ENCODE peak calls at places on chromosomes 12 and 14, in nine cellular contexts. A, N, Q, S, E, P, G, T and L are unnamed samples.
A peak's percentile ranks its signal among the peaks of the same experiment; 100 is the strongest.

GRCh38 chr12:85516667-85517325 is 236.8 kb downstream of the ALX1 start:
- DNase-seq in A (no peak), N (no peak), Q (no peak), S (no peak), E (no peak), P (no peak), G (no peak), T (no peak), L (no peak)

GRCh38 chr12:30437616-30438015 is 258.1 kb downstream of the IPO8 start:
- DNase-seq in A (no peak), N (no peak), Q (no peak), S (no peak), E (no peak), P (no peak), G (no peak), T (no peak), L (no peak)

GRCh38 chr12:19158909-19159308 is 29.4 kb downstream of the PLEKHA5 start:
- DNase-seq in A (no peak), N (peak; percentile 36), Q (no peak), S (peak; percentile 22), E (no peak), P (peak; percentile 79), G (no peak), T (no peak), L (no peak)

GRCh38 chr14:32593290-32593942 is 264.3 kb downstream of the AKAP6 start:
- DNase-seq in A (no peak), N (peak; percentile 65), Q (no peak), S (peak; percentile 82), E (no peak), P (peak; percentile 78), G (no peak), T (no peak), L (no peak)

GRCh38 chr14:91477388-91477787 is 32.7 kb downstream of the PPP4R3A start:
- DNase-seq in A (no peak), N (no peak), Q (no peak), S (no peak), E (no peak), P (no peak), G (no peak), T (no peak), L (no peak)

GRCh38 chr12:62332598-62332997 is 72.4 kb downstream of the USP15 start:
- DNase-seq in A (no peak), N (peak; percentile 67), Q (no peak), S (peak; percentile 62), E (no peak), P (peak; percentile 36), G (no peak), T (no peak), L (no peak)

GRCh38 chr12:124680863-124681778 is 113.7 kb upstream of the NCOR2 start:
- DNase-seq in A (no peak), N (peak; percentile 92), Q (no peak), S (peak; percentile 84), E (no peak), P (peak; percentile 66), G (peak; percentile 43), T (peak; percentile 74), L (peak; percentile 84)

GRCh38 chr12:25553083-25553482 is at the start of gene LMNTD1:
- DNase-seq in A (no peak), N (peak; percentile 70), Q (no peak), S (peak; percentile 40), E (no peak), P (peak; percentile 84), G (no peak), T (no peak), L (no peak)

GRCh38 chr12:68290126-68290525 is 36.7 kb upstream of the IL22 start:
- DNase-seq in A (no peak), N (no peak), Q (no peak), S (no peak), E (no peak), P (no peak), G (peak; percentile 52), T (no peak), L (peak; percentile 13)

GRCh38 chr14:104268725-104269436 is 130.5 kb downstream of the KIF26A start:
- DNase-seq in A (peak; percentile 69), N (no peak), Q (no peak), S (no peak), E (no peak), P (no peak), G (no peak), T (peak; percentile 27), L (no peak)

GRCh38 chr12:102474438-102475064 is 5.8 kb downstream of the IGF1 start:
- DNase-seq in A (no peak), N (no peak), Q (no peak), S (no peak), E (peak; percentile 36), P (peak; percentile 15), G (no peak), T (no peak), L (no peak)

GRCh38 chr12:13864081-13864673 is 117.2 kb downstream of the GRIN2B start:
- DNase-seq in A (peak; percentile 86), N (peak; percentile 84), Q (peak; percentile 77), S (peak; percentile 51), E (peak; percentile 36), P (peak; percentile 69), G (peak; percentile 75), T (peak; percentile 85), L (peak; percentile 55)

GRCh38 chr12:94689646-94690036 is 39.3 kb upstream of the TMCC3 start:
- DNase-seq in A (no peak), N (no peak), Q (no peak), S (no peak), E (no peak), P (no peak), G (no peak), T (no peak), L (no peak)

GRCh38 chr12:44689587-44689986 is 186.5 kb downstream of the NELL2 start:
- DNase-seq in A (no peak), N (no peak), Q (no peak), S (no peak), E (no peak), P (no peak), G (no peak), T (no peak), L (no peak)

GRCh38 chr14:92473261-92473946 is 40.2 kb upstream of the RIN3 start:
- DNase-seq in A (no peak), N (peak; percentile 81), Q (no peak), S (peak; percentile 79), E (no peak), P (peak; percentile 74), G (no peak), T (no peak), L (no peak)

GRCh38 chr14:80628547-80628946 is 313.0 kb downstream of the CEP128 start:
- DNase-seq in A (no peak), N (no peak), Q (no peak), S (no peak), E (no peak), P (no peak), G (no peak), T (no peak), L (no peak)

GRCh38 chr14:57575482-57575881 is 81.8 kb upstream of the CCDC198 start:
- DNase-seq in A (no peak), N (no peak), Q (no peak), S (no peak), E (peak; percentile 1), P (no peak), G (no peak), T (no peak), L (no peak)

GRCh38 chr12:127145929-127146789 is 1120.8 kb upstream of the TMEM132C start:
- DNase-seq in A (peak; percentile 80), N (peak; percentile 89), Q (peak; percentile 74), S (peak; percentile 91), E (no peak), P (peak; percentile 69), G (peak; percentile 83), T (peak; percentile 60), L (no peak)

GRCh38 chr14:92499216-92499615 is 14.4 kb upstream of the RIN3 start:
- DNase-seq in A (no peak), N (no peak), Q (no peak), S (no peak), E (no peak), P (no peak), G (no peak), T (no peak), L (no peak)

GRCh38 chr12:11228268-11228879 is 41.1 kb downstream of the PRB3 start:
- DNase-seq in A (no peak), N (peak; percentile 68), Q (peak; percentile 4), S (peak; percentile 45), E (no peak), P (peak; percentile 83), G (peak; percentile 58), T (peak; percentile 79), L (peak; percentile 15)

GRCh38 chr12:4271433-4272013 is 2.0 kb upstream of the CCND2 start:
- DNase-seq in A (no peak), N (no peak), Q (no peak), S (no peak), E (no peak), P (peak; percentile 27), G (peak; percentile 85), T (no peak), L (peak; percentile 74)

GRCh38 chr12:21169878-21170472 is 39.0 kb downstream of the SLCO1B1 start:
- DNase-seq in A (no peak), N (peak; percentile 40), Q (no peak), S (peak; percentile 5), E (no peak), P (peak; percentile 69), G (peak; percentile 44), T (peak; percentile 87), L (peak; percentile 24)

GRCh38 chr14:96455588-96455987 is 46.6 kb upstream of the PAPOLA start:
- DNase-seq in A (no peak), N (peak; percentile 20), Q (no peak), S (peak; percentile 11), E (no peak), P (no peak), G (no peak), T (no peak), L (no peak)

GRCh38 chr14:101932668-101933067 is 31.7 kb upstream of the DYNC1H1 start:
- DNase-seq in A (no peak), N (no peak), Q (no peak), S (no peak), E (peak; percentile 5), P (peak; percentile 66), G (no peak), T (no peak), L (no peak)

GRCh38 chr14:90551733-90552464 is 155.1 kb downstream of the CALM1 start:
- DNase-seq in A (peak; percentile 56), N (no peak), Q (no peak), S (no peak), E (no peak), P (no peak), G (no peak), T (no peak), L (no peak)

GRCh38 chr12:104450700-104451099 is 6.0 kb upstream of the CHST11 start:
- DNase-seq in A (no peak), N (no peak), Q (no peak), S (no peak), E (no peak), P (no peak), G (no peak), T (no peak), L (no peak)

GRCh38 chr12:3533703-3534386 is 42.8 kb downstream of the PRMT8 start:
- DNase-seq in A (no peak), N (no peak), Q (no peak), S (no peak), E (peak; percentile 65), P (peak; percentile 58), G (no peak), T (peak; percentile 29), L (no peak)

GRCh38 chr12:27595231-27595642 is 71.2 kb downstream of the PPFIBP1 start:
- DNase-seq in A (no peak), N (peak; percentile 68), Q (peak; percentile 21), S (peak; percentile 68), E (no peak), P (peak; percentile 95), G (no peak), T (no peak), L (no peak)

GRCh38 chr14:32378284-32378683 is 49.2 kb downstream of the AKAP6 start:
- DNase-seq in A (no peak), N (no peak), Q (no peak), S (no peak), E (no peak), P (no peak), G (no peak), T (no peak), L (no peak)